ENCODE peak calls at places on chromosomes 4 and X, in six cellular contexts. R is mucosa of gallbladder; Z is T-helper 2 cell; I is H9; A is adipocyte; T is stimulated activated CD4-positive, alpha-beta T cell treated with anti-CD3 and anti-CD28 coated beads, Interleukin-2, amount 100 ng/mL, for 48 hours. F is an unnamed sample.

GRCh38 chrX:72460715-72461114 is 111.9 kb downstream of the HDAC8 start:
- DNase-seq in R (no peak), Z (no peak), I (no peak), A (no peak), T (no peak), F (no peak)

GRCh38 chr4:166400270-166400894 is 527.3 kb downstream of the TLL1 start:
- DNase-seq in R (no peak), Z (no peak), I (no peak), A (no peak), T (no peak), F (no peak)

GRCh38 chrX:38124000-38124399 is 96.7 kb downstream of the SRPX start:
- DNase-seq in R (no peak), Z (no peak), I (no peak), A (no peak), T (no peak), F (no peak)

GRCh38 chr4:105496899-105497298 is 23.0 kb upstream of the PPA2 start:
- DNase-seq in R (no peak), Z (no peak), I (no peak), A (no peak), T (no peak), F (no peak)

GRCh38 chr4:119733431-119733830 is 104.8 kb upstream of the PDE5A start:
- DNase-seq in R (no peak), Z (no peak), I (no peak), A (no peak), T (no peak), F (no peak)

GRCh38 chrX:136584545-136584944 is 52.5 kb downstream of the VGLL1 start:
- DNase-seq in R (no peak), Z (no peak), I (no peak), A (no peak), T (no peak), F (no peak)

GRCh38 chrX:113920661-113921060 is 663.2 kb upstream of the HTR2C start:
- DNase-seq in R (no peak), Z (no peak), I (no peak), A (no peak), T (no peak), F (no peak)

GRCh38 chr4:7341486-7342222 is 93.1 kb downstream of the PSAPL1 start:
- DNase-seq in R (no peak), Z (no peak), I (no peak), A (no peak), T (no peak), F (no peak)

GRCh38 chrX:113529425-113530013 is 688.9 kb upstream of the AMOT start:
- DNase-seq in R (no peak), Z (no peak), I (no peak), A (no peak), T (no peak), F (no peak)

GRCh38 chr4:24477919-24478318 is 106.4 kb downstream of the DHX15 start:
- DNase-seq in R (peak), Z (no peak), I (peak), A (peak), T (no peak), F (no peak)

GRCh38 chr4:180794352-180794751 is 1448.8 kb upstream of the TENM3 start:
- DNase-seq in R (no peak), Z (no peak), I (no peak), A (no peak), T (no peak), F (no peak)

GRCh38 chr4:152460488-152460887 is 75.4 kb downstream of the FBXW7 start:
- DNase-seq in R (no peak), Z (no peak), I (no peak), A (peak), T (no peak), F (no peak)

GRCh38 chr4:67714248-67714583 is 13.3 kb upstream of the UBA6 start:
- DNase-seq in R (no peak), Z (no peak), I (no peak), A (no peak), T (no peak), F (no peak)

GRCh38 chrX:45445745-45446412 is 245.2 kb upstream of the DIPK2B start:
- DNase-seq in R (no peak), Z (no peak), I (no peak), A (peak), T (no peak), F (no peak)

GRCh38 chr4:68348577-68348976 is 1.3 kb downstream of the YTHDC1 start:
- DNase-seq in R (no peak), Z (no peak), I (no peak), A (peak), T (no peak), F (no peak)

GRCh38 chr4:1746919-1747602 is 25.7 kb downstream of the TACC3 start:
- DNase-seq in R (no peak), Z (no peak), I (no peak), A (no peak), T (no peak), F (no peak)

GRCh38 chr4:2843909-2844584 is 403 bp downstream of the ADD1 start:
- DNase-seq in R (peak), Z (no peak), I (peak), A (peak), T (no peak), F (peak)

GRCh38 chr4:111228874-111229273 is 606.0 kb upstream of the PITX2 start:
- DNase-seq in R (no peak), Z (no peak), I (no peak), A (peak), T (no peak), F (no peak)

GRCh38 chrX:110008001-110008635 is 5.2 kb downstream of the TMEM164 start:
- DNase-seq in R (no peak), Z (no peak), I (no peak), A (no peak), T (no peak), F (no peak)

GRCh38 chr4:41448935-41449334 is 89.0 kb upstream of the LIMCH1 start:
- DNase-seq in R (peak), Z (no peak), I (no peak), A (no peak), T (no peak), F (no peak)

GRCh38 chr4:6641971-6642320 is 1.5 kb downstream of the MRFAP1 start:
- DNase-seq in R (no peak), Z (no peak), I (no peak), A (peak), T (no peak), F (no peak)

F was measured in stimulated activated effector memory CD8-positive, alpha-beta T cell treated with anti-CD3 and anti-CD28 coated beads, Interleukin-12 subunit alpha, Interleukin-12 subunit beta, amount 100 ng/mL, for 72 hours.